ENCODE peak calls at places on chromosomes 3 and 15, in five cellular contexts. F is GDM1, X is right cardiac atrium, H is NCI-H2227 treated with DMSO at 0.1 percent for 48 hours, Q is non-pigmented ciliary epithelial cell. L is an unnamed sample.

GRCh38 chr3:11509175-11510000 is 134.3 kb downstream of the VGLL4 start:
- DNase-seq in F (no peak), X (peak), Q (no peak), H (peak), L (peak)

GRCh38 chr15:62392411-62392810 is 227.3 kb upstream of the C2CD4B start:
- DNase-seq in Q (no peak), X (peak), H (no peak), F (no peak), L (peak)

GRCh38 chr3:82157952-82158351 is 396.5 kb upstream of the GBE1 start:
- DNase-seq in Q (peak), X (no peak), F (no peak), H (no peak), L (no peak)

GRCh38 chr3:12999147-13000140 is 73.8 kb downstream of the IQSEC1 start:
- DNase-seq in H (no peak), X (peak), F (no peak), Q (no peak), L (peak)

GRCh38 chr3:159455741-159456181 is 532.9 kb upstream of the IL12A start:
- DNase-seq in Q (no peak), X (no peak), H (no peak), F (no peak), L (no peak)

GRCh38 chr3:157573281-157573680 is 70.1 kb upstream of the VEPH1 start:
- DNase-seq in H (no peak), Q (no peak), F (no peak), X (no peak), L (no peak)

GRCh38 chr15:60899322-60899966 is 329.7 kb downstream of the RORA start:
- DNase-seq in Q (no peak), H (no peak), F (no peak), X (no peak), L (no peak)

GRCh38 chr3:31219131-31219843 is 313.4 kb upstream of the STT3B start:
- DNase-seq in H (no peak), X (no peak), F (peak), Q (peak), L (peak)

GRCh38 chr3:45560270-45561020 is 34.1 kb upstream of the LIMD1 start:
- DNase-seq in H (no peak), F (no peak), Q (no peak), X (peak), L (peak)

GRCh38 chr3:148600902-148601765 is 96.6 kb upstream of the AGTR1 start:
- DNase-seq in X (no peak), F (no peak), H (no peak), Q (no peak), L (no peak)

L was measured in KBM-7.